ENCODE peak calls at places on chromosome 2, in five cellular contexts. B, O, F, Y and X are unnamed samples.

GRCh38 chr2:176931588-176932563 is 280.7 kb upstream of the HNRNPA3 start:
- DNase-seq in B (peak), F (peak), Y (peak), O (peak), X (no peak)

GRCh38 chr2:231015462-231015861 is 19.5 kb downstream of the SPATA3 start:
- DNase-seq in O (no peak), Y (no peak), B (no peak), F (no peak), X (no peak)

GRCh38 chr2:128538401-128538800 is 219.7 kb upstream of the HS6ST1 start:
- DNase-seq in B (no peak), Y (no peak), F (no peak), O (no peak), X (peak)

GRCh38 chr2:100000915-100001707 is 141.3 kb downstream of the AFF3 start:
- DNase-seq in Y (no peak), F (no peak), O (no peak), B (no peak), X (no peak)

GRCh38 chr2:31241625-31242270 is 7.8 kb downstream of the EHD3 start:
- DNase-seq in F (no peak), Y (no peak), O (no peak), B (no peak), X (no peak)

GRCh38 chr2:46184794-46185583 is 112.2 kb upstream of the EPAS1 start:
- DNase-seq in B (peak), F (peak), O (no peak), Y (no peak), X (no peak)

GRCh38 chr2:215637658-215638057 is 201.8 kb upstream of the FN1 start:
- DNase-seq in B (no peak), F (no peak), O (no peak), Y (no peak), X (peak)

GRCh38 chr2:36238126-36238525 is 117.5 kb upstream of the CRIM1 start:
- DNase-seq in F (no peak), O (no peak), Y (no peak), B (no peak), X (no peak)

GRCh38 chr2:131092409-131093065 is 723 bp downstream of the FAM168B start:
- DNase-seq in B (peak), F (no peak), Y (no peak), O (no peak), X (no peak)

GRCh38 chr2:12325806-12326205 is 390.9 kb upstream of the TRIB2 start:
- DNase-seq in Y (no peak), B (no peak), F (peak), O (no peak), X (peak)

GRCh38 chr2:214482716-214483115 is 71.9 kb downstream of the VWC2L start:
- DNase-seq in B (no peak), O (no peak), F (no peak), Y (no peak), X (no peak)

GRCh38 chr2:170926743-170927297 is 2.2 kb upstream of the GORASP2 start:
- DNase-seq in O (no peak), F (no peak), Y (no peak), B (no peak), X (no peak)

GRCh38 chr2:158006961-158007664 is 94.6 kb upstream of the UPP2 start:
- DNase-seq in O (no peak), B (peak), Y (no peak), F (no peak), X (no peak)

GRCh38 chr2:231676243-231676642 is 32.1 kb upstream of the PTMA start:
- DNase-seq in B (no peak), Y (no peak), F (no peak), O (no peak), X (no peak)

GRCh38 chr2:30886101-30886500 is 78.9 kb upstream of the CAPN13 start:
- DNase-seq in Y (no peak), B (no peak), O (no peak), F (no peak), X (no peak)

GRCh38 chr2:220504890-220505564 is 877.6 kb downstream of the SLC4A3 start:
- DNase-seq in O (no peak), Y (no peak), F (no peak), B (peak), X (peak)

GRCh38 chr2:125516496-125517109 is 1139.4 kb upstream of the GYPC start:
- DNase-seq in F (peak), O (no peak), B (peak), Y (peak), X (peak)

GRCh38 chr2:68281988-68282387 is 29.7 kb upstream of the PPP3R1 start:
- DNase-seq in Y (no peak), F (no peak), O (no peak), B (no peak), X (no peak)

GRCh38 chr2:66446178-66446860 is 11.4 kb downstream of the MEIS1 start:
- DNase-seq in F (no peak), Y (no peak), O (no peak), B (no peak), X (no peak)

GRCh38 chr2:191009541-191010374 is 4.2 kb downstream of the STAT1 start:
- DNase-seq in B (no peak), O (no peak), F (no peak), Y (no peak), X (peak)

GRCh38 chr2:32960238-32960637 is 13.5 kb downstream of the LTBP1 start:
- DNase-seq in B (no peak), F (no peak), Y (no peak), O (no peak), X (no peak)
- TF ChIP-seq RCOR1 in B (no peak), F (no peak), Y (no peak), O (no peak), X (no peak)

GRCh38 chr2:101805146-101806088 is 107.9 kb downstream of the MAP4K4 start:
- DNase-seq in B (peak), Y (peak), F (no peak), O (no peak), X (peak)
- TF ChIP-seq RCOR1 in B (no peak), Y (peak), F (no peak), O (no peak), X (no peak)

GRCh38 chr2:195543063-195543462 is 114.0 kb upstream of the SLC39A10 start:
- DNase-seq in Y (no peak), B (no peak), O (no peak), F (no peak), X (no peak)
- TF ChIP-seq RCOR1 in Y (no peak), B (no peak), O (no peak), F (no peak), X (no peak)

DNA sequence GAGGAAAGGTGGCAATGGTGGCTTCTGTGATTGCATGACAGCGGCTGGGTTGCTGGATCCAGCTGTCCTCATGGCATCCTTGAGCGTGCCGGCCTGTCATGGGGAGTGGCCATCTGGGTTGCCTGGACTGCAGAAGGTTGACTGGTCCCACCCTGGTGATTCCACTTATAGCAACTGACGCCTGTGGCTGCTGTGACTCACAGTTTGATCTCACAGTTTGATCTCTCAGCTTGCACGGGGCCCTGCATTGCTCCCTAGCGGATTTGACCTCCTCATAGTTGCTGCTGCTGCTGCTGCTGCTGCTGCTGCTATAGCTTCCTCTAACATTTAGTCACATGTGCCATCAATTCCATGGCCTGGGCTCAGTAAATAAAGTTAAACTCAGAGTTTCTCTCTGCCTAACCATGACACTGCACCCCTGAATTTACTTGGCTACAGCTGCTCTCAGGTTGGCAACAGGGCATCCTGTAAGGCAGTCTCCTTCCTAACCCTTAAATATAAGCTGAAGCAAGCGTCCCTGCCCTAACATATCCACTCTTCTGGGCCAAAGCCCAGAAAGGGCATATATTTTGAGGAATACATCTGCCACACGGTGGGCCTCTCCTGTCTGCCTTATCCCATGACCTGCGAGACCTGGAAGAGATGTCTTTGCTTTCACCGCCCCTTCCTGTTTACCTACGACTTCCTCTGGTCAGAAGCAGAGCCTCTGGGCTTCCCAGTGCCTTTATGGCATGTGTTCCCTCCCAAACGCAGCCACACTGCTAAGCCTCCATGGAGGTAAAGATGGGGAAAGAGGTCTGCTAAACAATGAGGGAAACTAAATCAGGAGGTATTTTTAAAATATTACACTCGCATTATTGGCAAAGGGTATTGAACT is 37.8 kb upstream of the CCDC150 start:
- DNase-seq in F (peak), B (peak), O (no peak), Y (peak), X (peak)
- TF ChIP-seq RCOR1 in F (no peak), B (no peak), O (no peak), Y (peak), X (peak)

GRCh38 chr2:6654279-6654678 is 211.4 kb downstream of the CMPK2 start:
- DNase-seq in B (no peak), O (no peak), Y (no peak), F (no peak), X (no peak)
- TF ChIP-seq RCOR1 in B (no peak), O (no peak), Y (no peak), F (no peak), X (no peak)

GRCh38 chr2:26848336-26849055 is 564 bp downstream of the DPYSL5 start:
- DNase-seq in O (no peak), B (peak), Y (peak), F (no peak), X (no peak)

GRCh38 chr2:26850002-26850431 is 2.1 kb downstream of the DPYSL5 start:
- DNase-seq in Y (no peak), O (no peak), B (no peak), F (no peak), X (no peak)

GRCh38 chr2:26850565-26850964 is 2.6 kb downstream of the DPYSL5 start:
- DNase-seq in O (no peak), B (peak), Y (no peak), F (no peak), X (no peak)

GRCh38 chr2:26847663-26848335 is at the start of gene DPYSL5:
- DNase-seq in Y (peak), O (no peak), B (peak), F (peak), X (no peak)

GRCh38 chr2:26849056-26850001 is 1.4 kb downstream of the DPYSL5 start:
- DNase-seq in F (no peak), O (no peak), B (no peak), Y (peak), X (no peak)
- TF ChIP-seq RCOR1 in F (no peak), O (no peak), B (no peak), Y (no peak), X (no peak)